ENCODE peak calls at places on chromosomes 16 and 17, in four cellular contexts. U is HCT116, F is H1, M is GM12878. B is an unnamed sample.

GRCh38 chr16:73064227-73064995 is 16.5 kb upstream of the ZFHX3 start:
- DNase-seq in U (no peak), F (no peak), M (no peak), B (peak)

GRCh38 chr17:83057793-83058477 is 21.5 kb upstream of the METRNL start:
- DNase-seq in U (no peak), F (no peak), M (no peak), B (no peak)

GRCh38 chr17:1484586-1485310 is 7.7 kb downstream of the MYO1C start:
- DNase-seq in U (peak), F (no peak), M (peak), B (peak)

GRCh38 chr17:65794572-65794971 is 233.1 kb upstream of the AXIN2 start:
- DNase-seq in U (peak), F (no peak), M (no peak), B (peak)

GRCh38 chr17:72342582-72343527 is 222.0 kb downstream of the SOX9 start:
- DNase-seq in U (no peak), F (no peak), M (no peak), B (peak)

GRCh38 chr17:80169784-80170500 is at the start of gene CARD14:
- DNase-seq in U (no peak), F (no peak), M (no peak), B (no peak)

GRCh38 chr16:67917140-67917851 is 14.4 kb downstream of the CTRL start:
- DNase-seq in U (no peak), F (no peak), M (no peak), B (no peak)

GRCh38 chr17:64647817-64648216 is 14.3 kb downstream of the SMURF2 start:
- DNase-seq in U (no peak), F (no peak), M (no peak), B (no peak)

GRCh38 chr16:54126907-54127306 is 159.7 kb downstream of the IRX3 start:
- DNase-seq in U (no peak), F (no peak), M (no peak), B (no peak)

GRCh38 chr17:14341866-14342265 is 41.0 kb downstream of the HS3ST3B1 start:
- DNase-seq in U (no peak), F (no peak), M (no peak), B (no peak)

GRCh38 chr17:32495347-32496253 is 8.8 kb downstream of the CDK5R1 start:
- DNase-seq in U (no peak), F (no peak), M (no peak), B (no peak)

GRCh38 chr17:1158879-1159278 is 20.9 kb downstream of the ABR start:
- DNase-seq in U (no peak), F (no peak), M (no peak), B (no peak)

GRCh38 chr16:154223-155030 is 2.0 kb downstream of the HBZ start:
- DNase-seq in U (no peak), F (no peak), M (no peak), B (peak)

GRCh38 chr16:80899804-80900592 is 95.6 kb upstream of the CDYL2 start:
- DNase-seq in U (no peak), F (no peak), M (no peak), B (no peak)

GRCh38 chr16:80700558-80700957 is 103.8 kb downstream of the CDYL2 start:
- DNase-seq in U (no peak), F (no peak), M (no peak), B (no peak)

GRCh38 chr16:79008036-79008868 is 592.3 kb downstream of the MAF start:
- DNase-seq in U (no peak), F (no peak), M (no peak), B (peak)

GRCh38 chr16:25108054-25108453 is 3.5 kb upstream of the LCMT1 start:
- DNase-seq in U (no peak), F (no peak), M (no peak), B (no peak)

GRCh38 chr17:43791589-43791988 is 11.4 kb downstream of the CFAP97D1 start:
- DNase-seq in U (peak), F (no peak), M (no peak), B (peak)

GRCh38 chr17:64125937-64126336 is 4.0 kb downstream of the ERN1 start:
- DNase-seq in U (no peak), F (no peak), M (no peak), B (no peak)

GRCh38 chr17:57832711-57833596 is 16.9 kb downstream of the MRPS23 start:
- DNase-seq in U (peak), F (peak), M (no peak), B (peak)

DNA sequence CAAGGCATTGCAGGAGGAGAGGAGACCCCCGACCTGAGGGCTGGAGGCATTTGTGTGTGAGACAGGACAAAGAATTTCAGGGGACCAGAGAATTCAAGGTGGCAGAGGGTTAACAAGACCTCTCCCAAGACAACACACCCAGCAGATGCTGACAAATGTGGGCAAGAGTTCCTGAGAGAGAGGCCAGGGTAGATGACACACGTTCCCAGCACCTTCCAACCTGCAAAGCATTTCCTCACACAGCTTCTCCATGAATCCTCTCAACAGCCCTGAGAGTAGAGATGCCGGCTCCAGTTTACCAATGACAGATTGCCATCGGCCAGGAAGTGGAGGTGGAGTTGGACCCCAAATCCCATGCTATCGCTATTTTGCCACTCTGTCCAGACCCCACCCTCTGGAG is 25.0 kb downstream of the WNT3 start:
- DNase-seq in U (no peak), F (no peak), M (no peak), B (no peak)
- TF ChIP-seq EGR1 in U (no peak), F (no peak), M (no peak), B (no peak)

GRCh38 chr17:59844884-59845594 is 47.7 kb downstream of the TUBD1 start:
- DNase-seq in U (no peak), F (no peak), M (no peak), B (no peak)

GRCh38 chr17:59846391-59847165 is 46.2 kb downstream of the TUBD1 start:
- DNase-seq in U (peak), F (no peak), M (peak), B (no peak)

GRCh38 chr17:59842901-59843652 is 49.7 kb downstream of the TUBD1 start:
- DNase-seq in U (peak), F (no peak), M (peak), B (peak)

GRCh38 chr17:59848385-59848668 is 44.4 kb downstream of the TUBD1 start:
- DNase-seq in U (no peak), F (no peak), M (no peak), B (no peak)

GRCh38 chr17:59845595-59846390 is 47.0 kb downstream of the TUBD1 start:
- DNase-seq in U (peak), F (no peak), M (no peak), B (peak)
- TF ChIP-seq EGR1 in U (no peak), F (no peak), M (no peak), B (no peak)

GRCh38 chr16:4179763-4180260 is 62.1 kb downstream of the SRL start:
- DNase-seq in U (no peak), F (no peak), M (no peak), B (no peak)

GRCh38 chr16:4176794-4177438 is 60.7 kb upstream of the ADCY9 start:
- DNase-seq in U (peak), F (no peak), M (peak), B (peak)

GRCh38 chr16:4178468-4179010 is 62.3 kb upstream of the ADCY9 start:
- DNase-seq in U (no peak), F (no peak), M (no peak), B (no peak)

GRCh38 chr16:4180511-4180910 is 61.4 kb downstream of the SRL start:
- DNase-seq in U (no peak), F (no peak), M (no peak), B (no peak)

GRCh38 chr16:4179020-4179419 is 62.8 kb upstream of the ADCY9 start:
- DNase-seq in U (peak), F (no peak), M (no peak), B (no peak)
- TF ChIP-seq EGR1 in U (peak), F (no peak), M (no peak), B (peak)

GRCh38 chr16:50697421-50697715 is 4.0 kb downstream of the NOD2 start:
- DNase-seq in U (no peak), F (no peak), M (no peak), B (no peak)

GRCh38 chr16:50695017-50696000 is 1.9 kb downstream of the NOD2 start:
- DNase-seq in U (no peak), F (no peak), M (no peak), B (no peak)

GRCh38 chr16:50694206-50694605 is 800 bp downstream of the NOD2 start:
- DNase-seq in U (no peak), F (no peak), M (no peak), B (no peak)

GRCh38 chr16:50696575-50697420 is 3.4 kb downstream of the NOD2 start:
- DNase-seq in U (peak), F (no peak), M (peak), B (peak)

GRCh38 chr16:50696126-50696525 is 2.7 kb downstream of the NOD2 start:
- DNase-seq in U (no peak), F (no peak), M (no peak), B (no peak)
- TF ChIP-seq EGR1 in U (no peak), F (no peak), M (no peak), B (no peak)

DNA sequence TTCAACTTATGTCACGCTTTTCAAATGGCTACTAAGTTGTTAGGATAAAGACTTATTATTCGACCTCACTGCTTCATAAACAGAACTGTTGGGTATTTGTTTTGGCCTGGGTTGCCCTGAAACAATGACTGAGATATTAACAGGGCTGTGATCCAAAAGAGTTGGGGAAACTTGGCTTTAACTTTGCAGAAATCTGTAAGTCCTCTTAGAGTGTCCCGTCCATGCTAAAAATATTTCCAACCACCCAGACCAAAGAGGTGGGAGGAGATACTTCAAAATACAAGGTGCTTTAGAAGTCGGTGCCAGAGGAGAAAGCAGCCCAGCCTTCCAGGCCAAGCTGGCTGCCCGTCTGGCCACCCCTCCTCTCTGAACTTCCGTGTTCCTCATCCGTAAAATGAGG is 16.1 kb upstream of the SPATA32 start:
- DNase-seq in U (no peak), F (no peak), M (no peak), B (no peak)
- TF ChIP-seq EGR1 in U (no peak), F (no peak), M (no peak), B (no peak)

GRCh38 chr16:4529085-4530060 is 9.2 kb downstream of the CDIP1 start:
- DNase-seq in U (no peak), F (peak), M (peak), B (no peak)
- TF ChIP-seq EGR1 in U (no peak), F (no peak), M (no peak), B (no peak)

GRCh38 chr17:7889166-7889584 is 586 bp downstream of the CHD3 start:
- DNase-seq in U (peak), F (no peak), M (no peak), B (no peak)

GRCh38 chr17:7887482-7888183 is 956 bp upstream of the CHD3 start:
- DNase-seq in U (peak), F (no peak), M (peak), B (peak)

GRCh38 chr17:7887038-7887481 is 1.5 kb upstream of the CHD3 start:
- DNase-seq in U (no peak), F (no peak), M (no peak), B (no peak)

GRCh38 chr17:7886227-7887037 is 2.2 kb upstream of the CHD3 start:
- DNase-seq in U (no peak), F (no peak), M (no peak), B (peak)

DNA sequence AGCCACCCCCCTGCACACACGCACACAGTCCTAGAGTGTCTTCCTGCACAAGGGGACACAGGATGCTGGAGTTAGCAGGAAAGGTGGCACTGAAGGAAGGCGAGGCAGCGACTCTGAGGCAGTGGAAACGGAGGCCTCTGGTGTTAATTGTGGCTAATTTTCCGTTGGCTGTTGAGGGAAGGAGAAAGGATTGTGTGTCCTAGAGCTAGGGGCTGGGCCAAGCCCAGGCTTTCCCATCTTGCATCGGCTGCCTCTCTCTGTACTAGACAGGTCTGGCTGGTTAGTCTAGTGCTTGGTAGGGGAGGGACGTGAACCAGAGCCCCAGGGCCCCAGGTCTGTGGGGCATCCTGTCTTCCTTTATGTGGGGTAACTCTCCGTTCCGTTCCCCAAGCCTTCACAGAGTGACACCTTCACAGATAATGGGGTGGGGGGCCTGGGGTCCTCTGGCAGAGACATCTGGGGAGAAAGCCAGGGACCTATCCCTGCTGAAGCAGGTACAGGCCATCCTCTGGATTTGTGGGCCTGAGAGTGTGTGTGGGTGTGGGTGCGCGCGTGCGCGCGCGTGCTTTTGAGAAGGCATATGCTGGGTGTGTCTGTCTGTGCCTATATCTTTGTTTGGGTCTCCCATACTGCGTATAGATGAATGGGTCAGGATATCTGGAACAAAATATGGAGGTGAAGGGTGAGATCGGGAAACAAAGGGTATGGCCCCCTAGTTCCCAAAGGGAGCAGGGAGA is at the start of gene CHD3:
- DNase-seq in U (no peak), F (no peak), M (no peak), B (no peak)
- TF ChIP-seq EGR1 in U (no peak), F (no peak), M (no peak), B (peak)